ENCODE peak calls at places on chromosomes 13 and 19, in four cellular contexts. Z, E, J and I are unnamed samples.
A peak's percentile ranks its signal among the peaks of the same experiment; 100 is the strongest.

GRCh38 chr13:25977216-25977615 is 74.6 kb downstream of the SHISA2 start:
- DNase-seq in Z (no peak), J (no peak), E (no peak), I (no peak)

GRCh38 chr13:45575146-45575829 is 40.3 kb downstream of the ERICH6B start:
- DNase-seq in Z (no peak), E (no peak), J (no peak), I (no peak)

GRCh38 chr13:41018583-41018909 is 570 bp downstream of the ELF1 start:
- DNase-seq in J (no peak), E (no peak), Z (no peak), I (no peak)

GRCh38 chr13:51942189-51942588 is 69.1 kb downstream of the ATP7B start:
- DNase-seq in E (no peak), Z (peak; percentile 73), J (no peak), I (no peak)

GRCh38 chr19:6058411-6059201 is 51.7 kb downstream of the RFX2 start:
- DNase-seq in Z (peak; percentile 37), E (no peak), J (no peak), I (no peak)

GRCh38 chr13:48094404-48094780 is 512 bp downstream of the MED4 start:
- DNase-seq in Z (no peak), J (no peak), E (peak; percentile 36), I (peak; percentile 14)

GRCh38 chr19:5225486-5226345 is 114.9 kb downstream of the PTPRS start:
- DNase-seq in Z (no peak), E (peak; percentile 38), J (no peak), I (no peak)

GRCh38 chr13:48431987-48432615 is 19.2 kb upstream of the LPAR6 start:
- DNase-seq in E (no peak), J (no peak), Z (no peak), I (no peak)

GRCh38 chr19:54096642-54097106 is 3.9 kb downstream of the OSCAR start:
- DNase-seq in J (no peak), E (peak; percentile 53), Z (no peak), I (peak; percentile 71)

GRCh38 chr19:46610413-46610775 is 9.3 kb downstream of the CALM3 start:
- DNase-seq in E (no peak), Z (peak; percentile 38), J (no peak), I (no peak)

GRCh38 chr19:31317098-31317497 is 32.1 kb downstream of the TSHZ3 start:
- DNase-seq in E (no peak), Z (no peak), J (peak; percentile 64), I (no peak)

GRCh38 chr13:65154661-65155447 is 2075.3 kb downstream of the PCDH9 start:
- DNase-seq in J (no peak), E (no peak), Z (no peak), I (no peak)

GRCh38 chr13:50073340-50073739 is 58.1 kb downstream of the KCNRG start:
- DNase-seq in E (no peak), Z (no peak), J (no peak), I (no peak)

GRCh38 chr19:54209748-54210494 is 9.3 kb downstream of the RPS9 start:
- DNase-seq in Z (peak; percentile 98), E (peak; percentile 57), J (peak; percentile 91), I (peak; percentile 55)

GRCh38 chr13:50685491-50685890 is 158.0 kb downstream of the DLEU7 start:
- DNase-seq in J (peak; percentile 83), E (peak; percentile 9), Z (peak; percentile 60), I (no peak)

GRCh38 chr19:4609878-4610511 is 29.3 kb upstream of the TNFAIP8L1 start:
- DNase-seq in Z (peak; percentile 51), J (no peak), E (peak; percentile 55), I (peak; percentile 71)

GRCh38 chr13:52850396-52851152 is 2.1 kb upstream of the PCDH8 start:
- DNase-seq in J (peak; percentile 84), Z (peak; percentile 56), E (no peak), I (peak; percentile 79)

GRCh38 chr13:50081106-50081898 is 66.1 kb downstream of the KCNRG start:
- DNase-seq in Z (peak; percentile 67), E (no peak), J (peak; percentile 78), I (peak; percentile 55)

GRCh38 chr19:3276341-3276799 is 51.9 kb downstream of the CELF5 start:
- DNase-seq in J (no peak), Z (no peak), E (no peak), I (no peak)

GRCh38 chr19:42076375-42076944 is 494 bp downstream of the ZNF574 start:
- DNase-seq in E (peak; percentile 66), Z (peak; percentile 65), J (no peak), I (no peak)